ENCODE peak calls at places on chromosomes 11 and 22, in seven cellular contexts. One of them, this sample, is unnamed.

GRCh38 chr11:44306469-44307244 is 3.3 kb downstream of the ALX4 start:
- DNase-seq in colonic mucosa: no peak
- DNase-seq in OCI-LY7: no peak
- DNase-seq in endothelial cell: no peak
- DNase-seq in fibroblast of pulmonary artery: no peak
- DNase-seq in AG04450: no peak
- DNase-seq in GM12865: no peak
- DNase-seq in this sample: no peak

GRCh38 chr11:124961972-124962609 is 8.1 kb downstream of the CCDC15 start:
- DNase-seq in GM12865: peak; percentile 76
- DNase-seq in fibroblast of pulmonary artery: peak; percentile 91
- DNase-seq in endothelial cell: peak; percentile 31
- DNase-seq in AG04450: peak; percentile 74
- DNase-seq in colonic mucosa: peak; percentile 23
- DNase-seq in OCI-LY7: peak; percentile 73
- DNase-seq in this sample: no peak

GRCh38 chr11:96337541-96338530 is 5.2 kb downstream of the MAML2 start:
- DNase-seq in OCI-LY7: no peak
- DNase-seq in colonic mucosa: peak; percentile 42
- DNase-seq in fibroblast of pulmonary artery: peak; percentile 55
- DNase-seq in endothelial cell: no peak
- DNase-seq in GM12865: peak; percentile 65
- DNase-seq in AG04450: no peak
- DNase-seq in this sample: no peak

GRCh38 chr11:45233121-45233803 is 52.9 kb downstream of the SYT13 start:
- DNase-seq in fibroblast of pulmonary artery: peak; percentile 66
- DNase-seq in endothelial cell: peak; percentile 87
- DNase-seq in AG04450: peak; percentile 7
- DNase-seq in OCI-LY7: peak; percentile 51
- DNase-seq in GM12865: peak; percentile 66
- DNase-seq in colonic mucosa: peak; percentile 71
- DNase-seq in this sample: peak; percentile 78

GRCh38 chr11:74321487-74322188 is 10.2 kb upstream of the P4HA3 start:
- DNase-seq in fibroblast of pulmonary artery: peak; percentile 73
- DNase-seq in colonic mucosa: peak; percentile 28
- DNase-seq in AG04450: no peak
- DNase-seq in OCI-LY7: peak; percentile 31
- DNase-seq in endothelial cell: peak; percentile 38
- DNase-seq in GM12865: peak; percentile 54
- DNase-seq in this sample: no peak

GRCh38 chr11:99268895-99269294 is 248.1 kb downstream of the CNTN5 start:
- DNase-seq in GM12865: no peak
- DNase-seq in AG04450: no peak
- DNase-seq in endothelial cell: no peak
- DNase-seq in colonic mucosa: no peak
- DNase-seq in fibroblast of pulmonary artery: no peak
- DNase-seq in OCI-LY7: no peak
- DNase-seq in this sample: no peak

GRCh38 chr11:120594746-120595145 is 83.2 kb downstream of the GRIK4 start:
- DNase-seq in endothelial cell: no peak
- DNase-seq in colonic mucosa: no peak
- DNase-seq in OCI-LY7: no peak
- DNase-seq in AG04450: no peak
- DNase-seq in GM12865: no peak
- DNase-seq in fibroblast of pulmonary artery: no peak
- DNase-seq in this sample: no peak

GRCh38 chr22:42365337-42365865 is 66.8 kb downstream of the NFAM1 start:
- DNase-seq in endothelial cell: no peak
- DNase-seq in colonic mucosa: no peak
- DNase-seq in fibroblast of pulmonary artery: no peak
- DNase-seq in OCI-LY7: no peak
- DNase-seq in GM12865: no peak
- DNase-seq in AG04450: no peak
- DNase-seq in this sample: no peak

GRCh38 chr11:106482920-106483761 is 405.7 kb downstream of the AASDHPPT start:
- DNase-seq in fibroblast of pulmonary artery: peak; percentile 71
- DNase-seq in endothelial cell: no peak
- DNase-seq in AG04450: peak; percentile 49
- DNase-seq in OCI-LY7: no peak
- DNase-seq in GM12865: no peak
- DNase-seq in colonic mucosa: no peak
- DNase-seq in this sample: no peak

GRCh38 chr11:44600739-44601416 is 35.4 kb downstream of the CD82 start:
- DNase-seq in GM12865: peak; percentile 67
- DNase-seq in AG04450: no peak
- DNase-seq in OCI-LY7: peak; percentile 73
- DNase-seq in fibroblast of pulmonary artery: peak; percentile 30
- DNase-seq in colonic mucosa: no peak
- DNase-seq in endothelial cell: no peak
- DNase-seq in this sample: no peak

GRCh38 chr11:105109353-105109752 is 30.2 kb downstream of the CARD18 start:
- DNase-seq in fibroblast of pulmonary artery: no peak
- DNase-seq in colonic mucosa: no peak
- DNase-seq in GM12865: no peak
- DNase-seq in AG04450: no peak
- DNase-seq in OCI-LY7: no peak
- DNase-seq in endothelial cell: no peak
- DNase-seq in this sample: no peak

GRCh38 chr22:21673534-21674321 is 7.9 kb downstream of the PPIL2 start:
- DNase-seq in OCI-LY7: no peak
- DNase-seq in GM12865: no peak
- DNase-seq in AG04450: no peak
- DNase-seq in colonic mucosa: no peak
- DNase-seq in fibroblast of pulmonary artery: no peak
- DNase-seq in endothelial cell: no peak
- DNase-seq in this sample: no peak

GRCh38 chr22:24066260-24066659 is 55.2 kb downstream of the CABIN1 start:
- DNase-seq in colonic mucosa: no peak
- DNase-seq in fibroblast of pulmonary artery: no peak
- DNase-seq in OCI-LY7: peak; percentile 27
- DNase-seq in AG04450: no peak
- DNase-seq in endothelial cell: no peak
- DNase-seq in GM12865: no peak
- DNase-seq in this sample: no peak

GRCh38 chr11:78226684-78227680 is 38.3 kb downstream of the USP35 start:
- DNase-seq in OCI-LY7: peak; percentile 26
- DNase-seq in fibroblast of pulmonary artery: no peak
- DNase-seq in endothelial cell: no peak
- DNase-seq in GM12865: peak; percentile 81
- DNase-seq in AG04450: no peak
- DNase-seq in colonic mucosa: no peak
- DNase-seq in this sample: no peak

GRCh38 chr11:91382946-91383345 is 841.7 kb upstream of the FAT3 start:
- DNase-seq in OCI-LY7: no peak
- DNase-seq in endothelial cell: no peak
- DNase-seq in fibroblast of pulmonary artery: no peak
- DNase-seq in GM12865: no peak
- DNase-seq in colonic mucosa: no peak
- DNase-seq in AG04450: no peak
- DNase-seq in this sample: no peak

GRCh38 chr22:38468761-38469305 is 937 bp downstream of the KDELR3 start:
- DNase-seq in colonic mucosa: no peak
- DNase-seq in fibroblast of pulmonary artery: no peak
- DNase-seq in OCI-LY7: no peak
- DNase-seq in endothelial cell: no peak
- DNase-seq in GM12865: no peak
- DNase-seq in AG04450: no peak
- DNase-seq in this sample: no peak

GRCh38 chr22:50074551-50075042 is 10.6 kb downstream of the MLC1 start:
- DNase-seq in colonic mucosa: peak; percentile 36
- DNase-seq in AG04450: no peak
- DNase-seq in GM12865: no peak
- DNase-seq in endothelial cell: no peak
- DNase-seq in fibroblast of pulmonary artery: no peak
- DNase-seq in OCI-LY7: no peak
- DNase-seq in this sample: no peak

GRCh38 chr22:46614070-46614931 is 5.9 kb upstream of the GRAMD4 start:
- DNase-seq in colonic mucosa: no peak
- DNase-seq in GM12865: peak; percentile 82
- DNase-seq in AG04450: no peak
- DNase-seq in endothelial cell: no peak
- DNase-seq in OCI-LY7: peak; percentile 91
- DNase-seq in fibroblast of pulmonary artery: no peak
- DNase-seq in this sample: no peak

GRCh38 chr11:70918242-70918641 is 334.1 kb downstream of the SHANK2 start:
- DNase-seq in GM12865: no peak
- DNase-seq in endothelial cell: no peak
- DNase-seq in fibroblast of pulmonary artery: no peak
- DNase-seq in colonic mucosa: no peak
- DNase-seq in AG04450: no peak
- DNase-seq in OCI-LY7: no peak
- DNase-seq in this sample: no peak

GRCh38 chr22:50726643-50727340 is 11.2 kb upstream of the ACR start:
- DNase-seq in fibroblast of pulmonary artery: no peak
- DNase-seq in colonic mucosa: no peak
- DNase-seq in GM12865: no peak
- DNase-seq in OCI-LY7: no peak
- DNase-seq in AG04450: no peak
- DNase-seq in endothelial cell: no peak
- DNase-seq in this sample: no peak

GRCh38 chr22:36546932-36547331 is 18.0 kb upstream of the EIF3D start:
- DNase-seq in GM12865: no peak
- DNase-seq in fibroblast of pulmonary artery: peak; percentile 61
- DNase-seq in AG04450: peak; percentile 47
- DNase-seq in endothelial cell: no peak
- DNase-seq in OCI-LY7: no peak
- DNase-seq in colonic mucosa: no peak
- DNase-seq in this sample: no peak

GRCh38 chr22:25111579-25112517 is 87.8 kb upstream of the CRYBB3 start:
- DNase-seq in GM12865: no peak
- DNase-seq in colonic mucosa: peak; percentile 77
- DNase-seq in fibroblast of pulmonary artery: no peak
- DNase-seq in AG04450: no peak
- DNase-seq in endothelial cell: peak; percentile 28
- DNase-seq in OCI-LY7: no peak
- DNase-seq in this sample: no peak

GRCh38 chr22:23121026-23121823 is 20.6 kb downstream of the RSPH14 start:
- DNase-seq in AG04450: no peak
- DNase-seq in endothelial cell: no peak
- DNase-seq in colonic mucosa: no peak
- DNase-seq in fibroblast of pulmonary artery: no peak
- DNase-seq in GM12865: no peak
- DNase-seq in OCI-LY7: no peak
- DNase-seq in this sample: no peak

GRCh38 chr22:44403930-44404329 is 91.2 kb upstream of the SHISAL1 start:
- DNase-seq in fibroblast of pulmonary artery: no peak
- DNase-seq in endothelial cell: no peak
- DNase-seq in OCI-LY7: no peak
- DNase-seq in colonic mucosa: no peak
- DNase-seq in GM12865: no peak
- DNase-seq in AG04450: no peak
- DNase-seq in this sample: peak; percentile 8

GRCh38 chr11:64848779-64849599 is 4.5 kb upstream of the CDC42BPG start:
- DNase-seq in AG04450: no peak
- DNase-seq in colonic mucosa: peak; percentile 85
- DNase-seq in endothelial cell: no peak
- DNase-seq in OCI-LY7: peak; percentile 80
- DNase-seq in fibroblast of pulmonary artery: no peak
- DNase-seq in GM12865: peak; percentile 69
- DNase-seq in this sample: no peak
- TF ChIP-seq CTCF in AG04450: no peak
- TF ChIP-seq CTCF in colonic mucosa: no peak
- TF ChIP-seq CTCF in endothelial cell: no peak
- TF ChIP-seq CTCF in OCI-LY7: peak; percentile 73
- TF ChIP-seq CTCF in fibroblast of pulmonary artery: no peak
- TF ChIP-seq CTCF in GM12865: no peak
- TF ChIP-seq CTCF in this sample: no peak

DNA sequence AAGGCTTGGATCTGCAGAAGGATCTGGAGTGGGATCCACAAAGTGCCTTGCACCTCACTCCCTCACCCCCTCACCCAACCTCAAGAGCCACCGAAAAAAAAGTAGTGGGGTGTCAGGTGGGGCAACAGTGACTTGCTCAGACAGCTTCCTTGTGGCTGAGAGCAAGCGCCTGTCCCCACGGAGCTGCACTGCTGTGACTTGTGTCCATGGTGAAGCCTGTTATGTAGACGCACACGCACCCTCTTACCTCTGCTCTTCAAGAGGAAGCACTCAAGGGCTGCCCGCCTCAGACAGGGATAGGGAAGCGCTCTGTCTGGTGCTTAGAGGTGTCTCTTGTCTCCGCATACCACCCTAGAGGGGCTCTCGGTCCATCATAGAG is 1.2 kb downstream of the DRD2 start:
- DNase-seq in OCI-LY7: no peak
- DNase-seq in GM12865: no peak
- DNase-seq in endothelial cell: no peak
- DNase-seq in colonic mucosa: no peak
- DNase-seq in fibroblast of pulmonary artery: no peak
- DNase-seq in AG04450: no peak
- DNase-seq in this sample: no peak
- TF ChIP-seq CTCF in OCI-LY7: no peak
- TF ChIP-seq CTCF in GM12865: no peak
- TF ChIP-seq CTCF in endothelial cell: no peak
- TF ChIP-seq CTCF in colonic mucosa: no peak
- TF ChIP-seq CTCF in fibroblast of pulmonary artery: no peak
- TF ChIP-seq CTCF in AG04450: no peak
- TF ChIP-seq CTCF in this sample: no peak

GRCh38 chr11:3037041-3037944 is 19.9 kb downstream of the CARS1 start:
- DNase-seq in GM12865: peak; percentile 64
- DNase-seq in fibroblast of pulmonary artery: peak; percentile 74
- DNase-seq in OCI-LY7: peak; percentile 66
- DNase-seq in colonic mucosa: peak; percentile 85
- DNase-seq in endothelial cell: peak; percentile 84
- DNase-seq in AG04450: peak; percentile 26
- DNase-seq in this sample: peak; percentile 61
- TF ChIP-seq CTCF in GM12865: peak; percentile 65
- TF ChIP-seq CTCF in fibroblast of pulmonary artery: peak; percentile 73
- TF ChIP-seq CTCF in OCI-LY7: peak; percentile 85
- TF ChIP-seq CTCF in colonic mucosa: peak; percentile 58
- TF ChIP-seq CTCF in endothelial cell: peak; percentile 78
- TF ChIP-seq CTCF in AG04450: peak; percentile 81
- TF ChIP-seq CTCF in this sample: peak; percentile 74

GRCh38 chr11:116360542-116360941 is 412.2 kb downstream of the BUD13 start:
- DNase-seq in colonic mucosa: no peak
- DNase-seq in fibroblast of pulmonary artery: no peak
- DNase-seq in OCI-LY7: no peak
- DNase-seq in GM12865: no peak
- DNase-seq in endothelial cell: no peak
- DNase-seq in AG04450: no peak
- DNase-seq in this sample: no peak

GRCh38 chr11:116352881-116353280 is 419.9 kb downstream of the BUD13 start:
- DNase-seq in endothelial cell: no peak
- DNase-seq in OCI-LY7: no peak
- DNase-seq in fibroblast of pulmonary artery: no peak
- DNase-seq in GM12865: no peak
- DNase-seq in colonic mucosa: no peak
- DNase-seq in AG04450: no peak
- DNase-seq in this sample: no peak

GRCh38 chr11:116353517-116353916 is 419.3 kb downstream of the BUD13 start:
- DNase-seq in OCI-LY7: no peak
- DNase-seq in GM12865: no peak
- DNase-seq in AG04450: no peak
- DNase-seq in endothelial cell: no peak
- DNase-seq in colonic mucosa: no peak
- DNase-seq in fibroblast of pulmonary artery: no peak
- DNase-seq in this sample: no peak

GRCh38 chr11:116355104-116355503 is 417.7 kb downstream of the BUD13 start:
- DNase-seq in endothelial cell: no peak
- DNase-seq in OCI-LY7: no peak
- DNase-seq in GM12865: no peak
- DNase-seq in colonic mucosa: no peak
- DNase-seq in fibroblast of pulmonary artery: no peak
- DNase-seq in AG04450: no peak
- DNase-seq in this sample: no peak

GRCh38 chr11:116357769-116358544 is 414.8 kb downstream of the BUD13 start:
- DNase-seq in fibroblast of pulmonary artery: no peak
- DNase-seq in endothelial cell: peak; percentile 60
- DNase-seq in OCI-LY7: no peak
- DNase-seq in GM12865: peak; percentile 22
- DNase-seq in AG04450: no peak
- DNase-seq in colonic mucosa: peak; percentile 35
- DNase-seq in this sample: peak; percentile 32
- TF ChIP-seq CTCF in fibroblast of pulmonary artery: no peak
- TF ChIP-seq CTCF in endothelial cell: peak; percentile 71
- TF ChIP-seq CTCF in OCI-LY7: peak; percentile 57
- TF ChIP-seq CTCF in GM12865: peak; percentile 58
- TF ChIP-seq CTCF in AG04450: peak; percentile 29
- TF ChIP-seq CTCF in colonic mucosa: peak; percentile 61
- TF ChIP-seq CTCF in this sample: peak; percentile 62